ENCODE peak calls at places on chromosomes 12 and 14, in four cellular contexts. N is HCT116, Q is K562, G is HepG2. U is an unnamed sample.

GRCh38 chr12:68641138-68641537 is 30.4 kb downstream of the RAP1B start:
- DNase-seq in N (no peak), Q (no peak), G (no peak), U (no peak)

GRCh38 chr14:87409401-87409800 is 583.6 kb downstream of the GALC start:
- DNase-seq in N (no peak), Q (no peak), G (no peak), U (no peak)

GRCh38 chr14:97977711-97978261 is 1180.6 kb downstream of the VRK1 start:
- DNase-seq in N (no peak), Q (no peak), G (no peak), U (no peak)

GRCh38 chr12:94421868-94422740 is 37.6 kb downstream of the CEP83 start:
- DNase-seq in N (no peak), Q (no peak), G (no peak), U (no peak)

GRCh38 chr14:69548566-69548965 is 26.1 kb downstream of the CCDC177 start:
- DNase-seq in N (no peak), Q (no peak), G (no peak), U (no peak)

GRCh38 chr14:90508536-90509254 is 111.9 kb downstream of the CALM1 start:
- DNase-seq in N (no peak), Q (no peak), G (no peak), U (no peak)

GRCh38 chr12:95130096-95130495 is 56.7 kb upstream of the NR2C1 start:
- DNase-seq in N (no peak), Q (no peak), G (no peak), U (no peak)

GRCh38 chr14:88005978-88006851 is 1.3 kb downstream of the GPR65 start:
- DNase-seq in N (no peak), Q (no peak), G (no peak), U (no peak)

GRCh38 chr14:26410189-26410685 is 187.6 kb downstream of the NOVA1 start:
- DNase-seq in N (no peak), Q (no peak), G (no peak), U (no peak)

GRCh38 chr12:45148017-45148416 is 67.9 kb upstream of the ANO6 start:
- DNase-seq in N (no peak), Q (no peak), G (no peak), U (no peak)

GRCh38 chr12:9928607-9929006 is 3.6 kb downstream of the CLEC2A start:
- DNase-seq in N (no peak), Q (no peak), G (no peak), U (no peak)

GRCh38 chr14:39030209-39030608 is 72.8 kb downstream of the SEC23A start:
- DNase-seq in N (no peak), Q (no peak), G (no peak), U (no peak)

GRCh38 chr12:27969011-27969900 is 3.3 kb downstream of the PTHLH start:
- DNase-seq in N (no peak), Q (no peak), G (no peak), U (no peak)

GRCh38 chr14:100389497-100390104 is 66.5 kb downstream of the SLC25A47 start:
- DNase-seq in N (no peak), Q (no peak), G (no peak), U (no peak)

GRCh38 chr12:79455314-79455713 is 235.4 kb downstream of the PAWR start:
- DNase-seq in N (no peak), Q (no peak), G (no peak), U (no peak)

GRCh38 chr14:52934762-52935161 is 16.1 kb downstream of the FERMT2 start:
- DNase-seq in N (no peak), Q (no peak), G (peak; percentile 55), U (no peak)

GRCh38 chr12:39103552-39104165 is 198.3 kb upstream of the CPNE8 start:
- DNase-seq in N (peak; percentile 70), Q (peak; percentile 63), G (peak; percentile 59), U (peak; percentile 61)

GRCh38 chr12:52582971-52583456 is 9.4 kb upstream of the KRT74 start:
- DNase-seq in N (peak; percentile 36), Q (peak; percentile 73), G (peak; percentile 40), U (peak; percentile 46)

GRCh38 chr12:52776913-52777395 is at the start of gene KRT76:
- DNase-seq in N (no peak), Q (no peak), G (no peak), U (no peak)

GRCh38 chr14:100875861-100876590 is 27.5 kb downstream of the RTL1 start:
- DNase-seq in N (no peak), Q (no peak), G (no peak), U (no peak)

GRCh38 chr12:121120989-121121755 is 11.5 kb upstream of the P2RX7 start:
- DNase-seq in N (no peak), Q (no peak), G (no peak), U (no peak)

GRCh38 chr12:57993834-57994233 is 52.5 kb downstream of the ATP23 start:
- DNase-seq in N (no peak), Q (no peak), G (no peak), U (no peak)

GRCh38 chr12:121524196-121524930 is 56.5 kb downstream of the KDM2B start:
- DNase-seq in N (no peak), Q (no peak), G (no peak), U (no peak)

GRCh38 chr12:109714141-109714912 is 702 bp downstream of the FAM222A start:
- DNase-seq in N (no peak), Q (peak; percentile 65), G (peak; percentile 50), U (no peak)

GRCh38 chr14:70735043-70735442 is 74.3 kb downstream of the MAP3K9 start:
- DNase-seq in N (no peak), Q (no peak), G (no peak), U (no peak)

GRCh38 chr14:89443002-89443660 is 26.1 kb upstream of the FOXN3 start:
- DNase-seq in N (no peak), Q (no peak), G (no peak), U (no peak)

GRCh38 chr12:131616316-131617098 is 94.4 kb upstream of the SFSWAP start:
- DNase-seq in N (no peak), Q (no peak), G (no peak), U (no peak)

GRCh38 chr12:52390739-52391617 is 5.5 kb upstream of the KRT84 start:
- DNase-seq in N (peak; percentile 24), Q (peak; percentile 31), G (peak; percentile 10), U (no peak)

GRCh38 chr12:75814856-75815754 is 216.5 kb downstream of the PHLDA1 start:
- DNase-seq in N (no peak), Q (peak; percentile 13), G (no peak), U (no peak)

GRCh38 chr12:107983871-107984480 is 145.1 kb upstream of the WSCD2 start:
- DNase-seq in N (no peak), Q (no peak), G (no peak), U (no peak)
- TF ChIP-seq TCF7L2 in N (no peak), Q (no peak), G (no peak), U (no peak)

DNA sequence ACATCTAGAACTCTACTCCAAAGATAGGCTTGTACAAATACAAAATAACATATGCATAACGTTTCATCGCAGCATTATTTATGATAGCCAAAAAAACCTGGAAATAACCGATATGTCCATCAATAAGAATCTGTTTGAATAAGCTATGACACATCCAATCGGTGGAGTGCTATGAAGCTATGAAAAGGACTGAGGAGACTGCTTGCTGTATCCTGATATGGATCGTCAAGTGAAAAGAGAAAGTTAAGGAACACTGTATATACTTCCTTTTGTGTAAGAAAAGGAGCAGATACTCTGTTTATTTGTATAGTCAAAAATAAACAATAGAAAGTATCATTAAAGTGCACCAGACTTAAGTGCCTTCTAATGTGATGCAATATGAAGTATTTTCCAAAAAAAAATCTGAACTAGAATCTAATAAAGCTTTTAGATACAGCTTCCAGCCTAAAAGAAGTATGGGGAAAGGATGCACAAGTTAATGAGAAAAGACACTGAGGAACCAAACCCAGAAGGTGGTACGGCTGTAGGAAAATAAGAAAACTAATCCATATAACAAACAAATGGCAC is 646 bp upstream of the KLHDC1 start:
- DNase-seq in N (no peak), Q (peak; percentile 32), G (no peak), U (no peak)
- TF ChIP-seq TCF7L2 in N (no peak), Q (no peak), G (no peak), U (no peak)

GRCh38 chr12:65532162-65532561 is 253.7 kb downstream of the MSRB3 start:
- DNase-seq in N (no peak), Q (no peak), G (no peak), U (no peak)
- TF ChIP-seq TCF7L2 in N (no peak), Q (no peak), G (no peak), U (no peak)

GRCh38 chr14:92923744-92924103 is 774 bp downstream of the CHGA start:
- DNase-seq in N (no peak), Q (no peak), G (no peak), U (no peak)
- TF ChIP-seq TCF7L2 in N (no peak), Q (no peak), G (no peak), U (no peak)

GRCh38 chr14:25113394-25113793 is 63.4 kb upstream of the STXBP6 start:
- DNase-seq in N (no peak), Q (no peak), G (no peak), U (no peak)

GRCh38 chr14:25111061-25111601 is 61.2 kb upstream of the STXBP6 start:
- DNase-seq in N (no peak), Q (no peak), G (peak; percentile 56), U (no peak)

GRCh38 chr14:25110101-25110500 is 60.2 kb upstream of the STXBP6 start:
- DNase-seq in N (no peak), Q (no peak), G (no peak), U (no peak)

GRCh38 chr14:25103820-25104219 is 53.9 kb upstream of the STXBP6 start:
- DNase-seq in N (no peak), Q (no peak), G (no peak), U (no peak)

DNA sequence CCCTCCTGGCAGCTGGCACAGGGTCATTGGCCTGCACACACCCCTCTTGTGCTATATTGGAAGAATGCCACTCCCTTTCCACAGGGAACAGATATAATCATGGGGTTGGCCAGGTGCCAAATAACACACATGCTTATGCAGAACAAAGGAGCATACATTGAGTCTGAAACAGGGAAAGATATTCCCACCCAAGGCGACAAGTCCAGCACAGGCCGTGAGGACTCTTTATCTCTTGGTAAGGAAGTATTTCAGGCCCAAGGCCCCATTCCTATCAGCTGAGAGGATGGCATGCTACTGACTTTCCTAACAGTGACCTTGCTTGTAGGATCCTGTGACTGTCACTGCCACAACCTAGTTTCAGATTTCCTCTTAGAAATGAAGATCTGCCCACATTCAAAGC is 59.0 kb upstream of the STXBP6 start:
- DNase-seq in N (no peak), Q (no peak), G (peak; percentile 32), U (no peak)
- TF ChIP-seq TCF7L2 in N (no peak), Q (no peak), G (no peak), U (no peak)

U was measured in Panc1.